ENCODE peak calls at places on chromosomes 1 and 21, in five cellular contexts. D is A549, G is esophagus muscularis mucosa, F is neural progenitor cell, J is upper lobe of right lung. V is an unnamed sample.

GRCh38 chr1:67735806-67736627 is 51.0 kb downstream of the GADD45A start:
- DNase-seq in G (peak; percentile 93), D (peak; percentile 67), J (peak; percentile 67), F (peak; percentile 46), V (no peak)

GRCh38 chr1:66576645-66577044 is 42.7 kb downstream of the SGIP1 start:
- DNase-seq in F (no peak), D (no peak), J (no peak), G (no peak), V (no peak)

GRCh38 chr1:61131248-61131647 is 48.9 kb downstream of the NFIA start:
- DNase-seq in F (no peak), D (no peak), G (no peak), J (no peak), V (no peak)

GRCh38 chr1:230550428-230550827 is 91.9 kb upstream of the COG2 start:
- DNase-seq in G (peak; percentile 57), J (no peak), D (peak; percentile 13), F (no peak), V (no peak)

GRCh38 chr1:222829868-222830267 is 15.0 kb downstream of the DISP1 start:
- DNase-seq in G (no peak), D (no peak), F (no peak), J (no peak), V (no peak)

GRCh38 chr1:15799004-15799867 is 8.2 kb downstream of the UQCRHL start:
- DNase-seq in D (peak; percentile 95), J (peak; percentile 80), G (no peak), F (no peak), V (peak; percentile 56)

GRCh38 chr21:27132270-27132669 is 165.4 kb upstream of the ADAMTS5 start:
- DNase-seq in F (peak; percentile 2), G (no peak), D (no peak), J (no peak), V (no peak)

GRCh38 chr1:24536391-24536840 is 19.5 kb upstream of the NCMAP start:
- DNase-seq in F (no peak), G (no peak), D (peak; percentile 36), J (no peak), V (no peak)

GRCh38 chr1:59556802-59557548 is 257.8 kb upstream of the HOOK1 start:
- DNase-seq in J (no peak), D (no peak), G (no peak), F (no peak), V (no peak)

GRCh38 chr1:53391982-53392381 is 64.1 kb upstream of the LRP8 start:
- DNase-seq in D (no peak), F (no peak), G (no peak), J (no peak), V (no peak)

GRCh38 chr1:1677718-1678580 is 14.6 kb downstream of the SLC35E2B start:
- DNase-seq in D (no peak), G (no peak), J (peak; percentile 29), F (no peak), V (no peak)

GRCh38 chr1:67988066-67988465 is 62.4 kb downstream of the DIRAS3 start:
- DNase-seq in F (no peak), J (no peak), G (no peak), D (no peak), V (no peak)

GRCh38 chr1:241551759-241552638 is 19.8 kb downstream of the KMO start:
- DNase-seq in J (peak; percentile 64), F (no peak), G (no peak), D (no peak), V (no peak)

GRCh38 chr21:44695176-44695575 is 1.8 kb upstream of the KRTAP10-12 start:
- DNase-seq in J (peak; percentile 41), D (no peak), F (no peak), G (no peak), V (no peak)

GRCh38 chr1:201542166-201543045 is 3.5 kb downstream of the NAV1 start:
- DNase-seq in D (no peak), J (no peak), F (no peak), G (no peak), V (no peak)

GRCh38 chr1:41538741-41539415 is 54.4 kb upstream of the EDN2 start:
- DNase-seq in J (peak; percentile 32), G (no peak), F (no peak), D (no peak), V (peak; percentile 8)

GRCh38 chr1:233704125-233704881 is 90.4 kb downstream of the KCNK1 start:
- DNase-seq in F (no peak), D (peak; percentile 40), G (peak; percentile 80), J (no peak), V (no peak)

GRCh38 chr1:246566808-246567154 is 525 bp downstream of the CNST start:
- DNase-seq in G (no peak), D (no peak), F (no peak), J (no peak), V (no peak)

GRCh38 chr1:75220072-75220471 is 85.9 kb downstream of the LHX8 start:
- DNase-seq in G (no peak), F (no peak), D (no peak), J (no peak), V (no peak)

GRCh38 chr1:9180077-9180819 is 51.3 kb upstream of the GPR157 start:
- DNase-seq in D (peak; percentile 59), J (no peak), F (no peak), G (no peak), V (no peak)

GRCh38 chr1:243916160-243916559 is 66.1 kb upstream of the AKT3 start:
- DNase-seq in G (no peak), D (no peak), F (no peak), J (no peak), V (no peak)

GRCh38 chr1:179169616-179170467 is 59.6 kb downstream of the ABL2 start:
- DNase-seq in G (no peak), F (no peak), D (peak; percentile 10), J (no peak), V (no peak)

GRCh38 chr1:173646656-173647055 is 11.5 kb downstream of the TEX50 start:
- DNase-seq in G (no peak), D (no peak), J (no peak), F (no peak), V (no peak)

GRCh38 chr1:203442821-203443220 is 32.8 kb upstream of the PRELP start:
- DNase-seq in D (no peak), G (no peak), J (no peak), F (no peak), V (no peak)

GRCh38 chr1:30904962-30905335 is 3.6 kb downstream of the SDC3 start:
- DNase-seq in F (no peak), D (no peak), G (no peak), J (no peak), V (no peak)

GRCh38 chr1:3807769-3808168 is 11.5 kb upstream of the LRRC47 start:
- DNase-seq in D (no peak), F (no peak), J (no peak), G (no peak), V (no peak)

GRCh38 chr1:118988186-118989005 is at the start of gene TBX15:
- DNase-seq in D (no peak), F (peak; percentile 74), G (no peak), J (no peak), V (no peak)
- H3K9me3 ChIP-seq in D (no peaks in the 10 kb centered on the region), F (no peaks in the 10 kb centered on the region), G (no peaks in the 10 kb centered on the region), J (no peaks in the 10 kb centered on the region), V (no peaks in the 10 kb centered on the region)

DNA sequence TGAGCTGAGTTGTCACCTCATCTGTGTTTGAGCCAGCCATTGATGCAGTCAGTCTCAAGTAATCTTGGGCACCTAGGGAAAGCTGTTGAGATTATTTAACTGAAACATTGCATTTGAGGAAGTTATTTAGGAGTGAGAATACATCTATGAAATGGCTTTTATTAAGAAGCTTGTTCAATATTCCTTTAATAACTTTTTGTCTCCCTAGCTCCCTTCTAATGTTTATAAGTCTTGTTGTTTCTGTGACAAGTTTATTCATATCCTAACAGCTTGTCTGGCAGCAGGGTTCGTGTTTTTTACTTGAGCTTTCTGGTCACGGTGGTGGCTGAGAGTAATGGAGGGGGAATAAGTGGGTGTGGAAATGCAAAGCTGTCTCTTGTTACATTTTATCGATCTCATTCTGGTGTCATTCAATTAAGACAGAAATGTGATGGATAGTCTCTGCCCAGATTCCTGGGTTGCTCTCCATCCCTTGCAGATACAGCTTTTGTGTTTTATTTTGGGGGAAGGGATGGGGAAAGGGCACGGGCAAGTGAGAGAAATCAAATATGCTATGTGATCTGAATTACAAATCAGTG is 556.0 kb downstream of the USP25 start:
- DNase-seq in D (no peak), G (no peak), F (no peak), J (no peak), V (no peak)
- H3K27ac ChIP-seq in D (no peak overlapping the region), G (no peak overlapping the region), F (no peak overlapping the region), J (no peak overlapping the region), V (no peak overlapping the region)

GRCh38 chr1:198611219-198611618 is 27.6 kb upstream of the PTPRC start:
- DNase-seq in G (no peak), D (no peak), J (no peak), F (no peak), V (no peak)
- H3K4me1 ChIP-seq in G (no peaks in the 10 kb centered on the region), D (no peaks in the 10 kb centered on the region), J (no peaks in the 10 kb centered on the region), F (peaks cover 4% of the 10 kb centered on the region), V (no peaks in the 10 kb centered on the region)

DNA sequence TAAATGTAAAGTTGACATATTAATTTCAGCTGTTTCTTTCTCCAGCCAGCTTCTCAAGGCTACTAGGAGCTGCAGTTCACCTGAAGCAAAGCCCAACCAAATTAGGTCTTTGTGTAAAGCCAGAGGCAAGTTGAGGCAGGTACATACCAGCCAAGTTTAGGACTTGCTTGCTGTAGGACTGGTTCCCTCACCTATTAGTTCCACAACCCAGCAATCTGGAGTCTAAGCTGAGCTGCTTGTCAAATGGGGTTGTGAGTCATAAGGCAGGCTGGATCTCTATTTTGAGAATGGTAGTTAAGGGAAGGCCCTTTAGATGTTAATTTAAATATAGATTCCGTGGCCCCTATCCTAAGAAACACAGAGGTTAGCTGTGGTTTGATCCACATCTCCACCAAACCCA is 7.6 kb upstream of the FLG2 start:
- DNase-seq in G (no peak), D (no peak), F (no peak), J (no peak), V (no peak)
- H3K9me3 ChIP-seq in G (no peaks in the 10 kb centered on the region), D (peaks cover 3% of the 10 kb centered on the region), F (peaks cover 39% of the 10 kb centered on the region), J (no peaks in the 10 kb centered on the region), V (no peaks in the 10 kb centered on the region)

GRCh38 chr1:110035236-110035752 is 870 bp downstream of the STRIP1 start:
- DNase-seq in J (no peak), F (no peak), G (no peak), D (no peak), V (no peak)
- H3K27ac ChIP-seq in J (peak overlapping the region; percentile 91), F (no peak overlapping the region), G (peak overlapping the region; percentile 90), D (peak overlapping the region; percentile 93), V (no peak overlapping the region)